ENCODE peak calls at places on chromosomes 12 and 14, in eight cellular contexts. Z, G, A, W, X, S, M and L are unnamed samples.

GRCh38 chr14:92867246-92867925 is 55.6 kb upstream of the CHGA start:
- DNase-seq in Z (no peak), G (no peak), A (peak), W (no peak), X (no peak), S (no peak), M (no peak), L (peak)

GRCh38 chr12:58639323-58639934 is 280.9 kb downstream of the LRIG3 start:
- DNase-seq in Z (no peak), G (no peak), A (peak), W (no peak), X (no peak), S (no peak), M (peak), L (peak)

GRCh38 chr14:98200621-98201020 is 1071.4 kb downstream of the BCL11B start:
- DNase-seq in Z (no peak), G (no peak), A (no peak), W (no peak), X (no peak), S (no peak), M (no peak), L (no peak)

GRCh38 chr12:42156232-42156631 is 11.6 kb upstream of the GXYLT1 start:
- DNase-seq in Z (no peak), G (no peak), A (no peak), W (peak), X (no peak), S (no peak), M (no peak), L (no peak)

GRCh38 chr12:64030155-64030554 is 185.7 kb downstream of the SRGAP1 start:
- DNase-seq in Z (no peak), G (no peak), A (no peak), W (no peak), X (no peak), S (peak), M (no peak), L (no peak)

GRCh38 chr12:30794591-30795409 is 40.0 kb upstream of the CAPRIN2 start:
- DNase-seq in Z (no peak), G (peak), A (no peak), W (peak), X (peak), S (peak), M (peak), L (no peak)

GRCh38 chr12:62256408-62257079 is 3.7 kb upstream of the USP15 start:
- DNase-seq in Z (no peak), G (no peak), A (no peak), W (no peak), X (no peak), S (no peak), M (peak), L (peak)

GRCh38 chr12:111469406-111469805 is 63.7 kb downstream of the SH2B3 start:
- DNase-seq in Z (no peak), G (no peak), A (no peak), W (no peak), X (no peak), S (no peak), M (peak), L (no peak)

GRCh38 chr14:61561144-61561543 is 134.2 kb upstream of the HIF1A start:
- DNase-seq in Z (no peak), G (peak), A (no peak), W (peak), X (no peak), S (no peak), M (peak), L (no peak)

GRCh38 chr14:79016828-79017505 is 846.8 kb downstream of the NRXN3 start:
- DNase-seq in Z (no peak), G (peak), A (no peak), W (no peak), X (no peak), S (peak), M (peak), L (no peak)

GRCh38 chr14:26328766-26329165 is 269.1 kb downstream of the NOVA1 start:
- DNase-seq in Z (no peak), G (no peak), A (no peak), W (no peak), X (no peak), S (no peak), M (no peak), L (no peak)

GRCh38 chr14:69895109-69895508 is 15.9 kb downstream of the SMOC1 start:
- DNase-seq in Z (no peak), G (no peak), A (no peak), W (no peak), X (no peak), S (no peak), M (no peak), L (no peak)

GRCh38 chr12:91630906-91631305 is 448.3 kb upstream of the DCN start:
- DNase-seq in Z (no peak), G (no peak), A (no peak), W (no peak), X (no peak), S (no peak), M (no peak), L (no peak)

GRCh38 chr12:14619731-14620501 is 52.2 kb upstream of the PLBD1 start:
- DNase-seq in Z (no peak), G (no peak), A (no peak), W (no peak), X (no peak), S (no peak), M (no peak), L (no peak)

GRCh38 chr12:6368906-6369525 is 6.3 kb downstream of the SCNN1A start:
- DNase-seq in Z (no peak), G (no peak), A (no peak), W (no peak), X (no peak), S (no peak), M (no peak), L (peak)

GRCh38 chr12:109347579-109347978 is at the start of gene MYO1H:
- DNase-seq in Z (no peak), G (no peak), A (no peak), W (no peak), X (no peak), S (no peak), M (no peak), L (no peak)

GRCh38 chr14:100587763-100588411 is 670 bp upstream of the BEGAIN start:
- DNase-seq in Z (no peak), G (no peak), A (no peak), W (no peak), X (peak), S (no peak), M (no peak), L (no peak)

GRCh38 chr14:78359581-78359980 is 189.4 kb downstream of the NRXN3 start:
- DNase-seq in Z (no peak), G (no peak), A (no peak), W (no peak), X (no peak), S (no peak), M (no peak), L (no peak)

GRCh38 chr12:54411398-54412241 is 7.4 kb downstream of the ITGA5 start:
- DNase-seq in Z (peak), G (peak), A (no peak), W (no peak), X (peak), S (peak), M (peak), L (no peak)

GRCh38 chr12:90970471-90970870 is 15.5 kb upstream of the CCER1 start:
- DNase-seq in Z (no peak), G (no peak), A (no peak), W (no peak), X (no peak), S (no peak), M (peak), L (no peak)

GRCh38 chr14:63508033-63508432 is 35.1 kb downstream of the PPP2R5E start:
- DNase-seq in Z (no peak), G (no peak), A (no peak), W (no peak), X (no peak), S (no peak), M (no peak), L (peak)

GRCh38 chr12:1811281-1811947 is 9.0 kb upstream of the LRTM2 start:
- DNase-seq in Z (no peak), G (no peak), A (no peak), W (no peak), X (no peak), S (no peak), M (peak), L (no peak)

GRCh38 chr14:104700224-104700623 is 10.8 kb downstream of the INF2 start:
- DNase-seq in Z (no peak), G (no peak), A (no peak), W (no peak), X (no peak), S (no peak), M (no peak), L (no peak)

GRCh38 chr12:26869908-26870459 is 37.0 kb upstream of the ITPR2 start:
- DNase-seq in Z (no peak), G (no peak), A (no peak), W (no peak), X (no peak), S (no peak), M (no peak), L (no peak)

GRCh38 chr12:127389923-127390322 is 877.0 kb upstream of the TMEM132C start:
- DNase-seq in Z (no peak), G (no peak), A (no peak), W (no peak), X (no peak), S (peak), M (peak), L (no peak)